ENCODE peak calls at places on chromosomes 6 and 20, in nine cellular contexts. S is mesenchymal stem cell; P is SK-N-SH; X is choroid plexus epithelial cell; E is NCI-H345; G is left cardiac atrium; Z is glomerular endothelial cell; V is adrenal gland; H is CD8-positive, alpha-beta memory T cell. U is an unnamed sample.

GRCh38 chr20:6636209-6637159 is 131.0 kb upstream of the BMP2 start:
- DNase-seq in S (peak; percentile 82), P (peak; percentile 2), X (peak; percentile 92), E (no peak), G (no peak), Z (peak; percentile 85), V (no peak), H (no peak), U (peak; percentile 23)

GRCh38 chr6:169472786-169473416 is 219.3 kb upstream of the THBS2 start:
- DNase-seq in S (peak; percentile 7), P (no peak), X (no peak), E (no peak), G (no peak), Z (no peak), V (no peak), H (no peak), U (no peak)

GRCh38 chr6:21740719-21741118 is 147.2 kb downstream of the SOX4 start:
- DNase-seq in S (peak; percentile 30), P (no peak), X (peak; percentile 52), E (peak; percentile 46), G (no peak), Z (no peak), V (no peak), H (no peak), U (no peak)

GRCh38 chr6:30820196-30820595 is 64.1 kb upstream of the DDR1 start:
- DNase-seq in S (peak; percentile 75), P (no peak), X (peak; percentile 65), E (no peak), G (peak; percentile 80), Z (no peak), V (no peak), H (no peak), U (peak; percentile 56)

GRCh38 chr6:36838896-36839818 is at the start of gene CPNE5:
- DNase-seq in S (no peak), P (peak; percentile 82), X (no peak), E (peak; percentile 11), G (peak; percentile 52), Z (no peak), V (no peak), H (no peak), U (no peak)

GRCh38 chr6:85068221-85068620 is 303.8 kb upstream of the TBX18 start:
- DNase-seq in S (no peak), P (no peak), X (no peak), E (no peak), G (no peak), Z (no peak), V (no peak), H (no peak), U (no peak)

GRCh38 chr6:136757150-136757549 is 35.1 kb downstream of the MAP3K5 start:
- DNase-seq in S (peak; percentile 88), P (no peak), X (peak; percentile 70), E (no peak), G (no peak), Z (no peak), V (no peak), H (no peak), U (no peak)

GRCh38 chr20:36214684-36215256 is 21.5 kb upstream of the AAR2 start:
- DNase-seq in S (peak; percentile 35), P (peak; percentile 71), X (peak; percentile 62), E (peak; percentile 16), G (no peak), Z (no peak), V (no peak), H (no peak), U (no peak)

GRCh38 chr6:43495409-43495941 is 14.7 kb downstream of the LRRC73 start:
- DNase-seq in S (peak; percentile 32), P (no peak), X (no peak), E (no peak), G (no peak), Z (no peak), V (no peak), H (no peak), U (no peak)

GRCh38 chr20:63064310-63064709 is 57.5 kb upstream of the BHLHE23 start:
- DNase-seq in S (no peak), P (no peak), X (no peak), E (no peak), G (peak; percentile 8), Z (no peak), V (no peak), H (no peak), U (no peak)

GRCh38 chr6:90413867-90414266 is 117.2 kb upstream of the BACH2 start:
- DNase-seq in S (peak; percentile 24), P (peak; percentile 73), X (peak; percentile 60), E (peak; percentile 12), G (peak; percentile 39), Z (no peak), V (no peak), H (peak; percentile 76), U (peak; percentile 46)

GRCh38 chr6:151609146-151609962 is 115.5 kb downstream of the CCDC170 start:
- DNase-seq in S (no peak), P (no peak), X (no peak), E (no peak), G (peak; percentile 31), Z (no peak), V (no peak), H (no peak), U (no peak)

GRCh38 chr6:37585937-37586336 is 86.2 kb upstream of the CCDC167 start:
- DNase-seq in S (no peak), P (no peak), X (no peak), E (no peak), G (no peak), Z (no peak), V (no peak), H (no peak), U (no peak)

GRCh38 chr6:147238164-147238563 is 33.9 kb downstream of the STXBP5 start:
- DNase-seq in S (no peak), P (no peak), X (no peak), E (no peak), G (no peak), Z (no peak), V (no peak), H (no peak), U (no peak)

GRCh38 chr6:2791124-2792050 is 26.2 kb downstream of the WRNIP1 start:
- DNase-seq in S (peak; percentile 92), P (peak; percentile 77), X (peak; percentile 96), E (no peak), G (peak; percentile 72), Z (peak; percentile 70), V (peak; percentile 59), H (peak; percentile 40), U (peak; percentile 78)

GRCh38 chr6:143556529-143556928 is 45.0 kb upstream of the FUCA2 start:
- DNase-seq in S (peak; percentile 60), P (no peak), X (peak; percentile 89), E (no peak), G (no peak), Z (no peak), V (no peak), H (no peak), U (no peak)

GRCh38 chr6:38792356-38792755 is 77.2 kb downstream of the DNAH8 start:
- DNase-seq in S (no peak), P (no peak), X (no peak), E (no peak), G (no peak), Z (no peak), V (no peak), H (no peak), U (no peak)

GRCh38 chr6:81981812-81982211 is 229.3 kb upstream of the TENT5A start:
- DNase-seq in S (peak; percentile 39), P (no peak), X (peak; percentile 81), E (no peak), G (no peak), Z (peak; percentile 39), V (no peak), H (no peak), U (no peak)

GRCh38 chr6:158086706-158087518 is 81.2 kb downstream of the SERAC1 start:
- DNase-seq in S (no peak), P (peak; percentile 26), X (peak; percentile 84), E (no peak), G (peak; percentile 74), Z (no peak), V (no peak), H (no peak), U (peak; percentile 55)

U was measured in mucosa of gallbladder.